ENCODE peak calls at places on chromosomes 5 and 9, in six cellular contexts. One of them, this sample, is unnamed.
A peak's percentile ranks its signal among the peaks of the same experiment; 100 is the strongest.

GRCh38 chr5:144205141-144205551 is 34.5 kb downstream of the KCTD16 start:
- DNase-seq in IMR-90: peak; percentile 50
- DNase-seq in neuronal stem cell: no peak
- DNase-seq in H9: peak; percentile 70
- DNase-seq in H1: no peak
- DNase-seq in trophoblast cell: no peak
- DNase-seq in this sample: peak; percentile 49

GRCh38 chr5:601771-602465 is 10.2 kb upstream of the CEP72 start:
- DNase-seq in IMR-90: no peak
- DNase-seq in neuronal stem cell: no peak
- DNase-seq in H9: no peak
- DNase-seq in H1: no peak
- DNase-seq in trophoblast cell: no peak
- DNase-seq in this sample: no peak

GRCh38 chr5:34552129-34552528 is 104.0 kb upstream of the RAI14 start:
- DNase-seq in IMR-90: peak; percentile 45
- DNase-seq in neuronal stem cell: no peak
- DNase-seq in H9: peak; percentile 17
- DNase-seq in H1: no peak
- DNase-seq in trophoblast cell: no peak
- DNase-seq in this sample: no peak

GRCh38 chr5:76542887-76543690 is 80.1 kb downstream of the F2RL2 start:
- DNase-seq in IMR-90: peak; percentile 18
- DNase-seq in neuronal stem cell: no peak
- DNase-seq in H9: no peak
- DNase-seq in H1: no peak
- DNase-seq in trophoblast cell: peak; percentile 51
- DNase-seq in this sample: peak; percentile 28

GRCh38 chr5:7473668-7474215 is 77.8 kb downstream of the ADCY2 start:
- DNase-seq in IMR-90: no peak
- DNase-seq in neuronal stem cell: no peak
- DNase-seq in H9: peak; percentile 64
- DNase-seq in H1: peak; percentile 29
- DNase-seq in trophoblast cell: peak; percentile 64
- DNase-seq in this sample: no peak

GRCh38 chr9:76371901-76372300 is 22.3 kb downstream of the RFK start:
- DNase-seq in IMR-90: peak; percentile 65
- DNase-seq in neuronal stem cell: no peak
- DNase-seq in H9: no peak
- DNase-seq in H1: no peak
- DNase-seq in trophoblast cell: no peak
- DNase-seq in this sample: peak; percentile 54

GRCh38 chr5:172699999-172700685 is 59.1 kb downstream of the NEURL1B start:
- DNase-seq in IMR-90: no peak
- DNase-seq in neuronal stem cell: no peak
- DNase-seq in H9: peak; percentile 83
- DNase-seq in H1: no peak
- DNase-seq in trophoblast cell: no peak
- DNase-seq in this sample: no peak

GRCh38 chr5:84274585-84275468 is 109.9 kb downstream of the EDIL3 start:
- DNase-seq in IMR-90: peak; percentile 28
- DNase-seq in neuronal stem cell: peak; percentile 4
- DNase-seq in H9: no peak
- DNase-seq in H1: no peak
- DNase-seq in trophoblast cell: no peak
- DNase-seq in this sample: peak; percentile 39

GRCh38 chr9:137130176-137130755 is 8.7 kb upstream of the GRIN1 start:
- DNase-seq in IMR-90: no peak
- DNase-seq in neuronal stem cell: no peak
- DNase-seq in H9: peak; percentile 34
- DNase-seq in H1: no peak
- DNase-seq in trophoblast cell: no peak
- DNase-seq in this sample: peak; percentile 18

GRCh38 chr9:119268985-119269384 is 100.2 kb downstream of the BRINP1 start:
- DNase-seq in IMR-90: no peak
- DNase-seq in neuronal stem cell: no peak
- DNase-seq in H9: no peak
- DNase-seq in H1: no peak
- DNase-seq in trophoblast cell: no peak
- DNase-seq in this sample: no peak

GRCh38 chr9:36597412-36598178 is 24.9 kb downstream of the MELK start:
- DNase-seq in IMR-90: peak; percentile 70
- DNase-seq in neuronal stem cell: no peak
- DNase-seq in H9: no peak
- DNase-seq in H1: no peak
- DNase-seq in trophoblast cell: no peak
- DNase-seq in this sample: peak; percentile 77

GRCh38 chr9:127937383-127938297 is at the start of gene DPM2:
- DNase-seq in IMR-90: peak; percentile 81
- DNase-seq in neuronal stem cell: peak; percentile 72
- DNase-seq in H9: peak; percentile 93
- DNase-seq in H1: no peak
- DNase-seq in trophoblast cell: peak; percentile 88
- DNase-seq in this sample: peak; percentile 86

GRCh38 chr5:164012376-164012775 is 507.0 kb downstream of the MAT2B start:
- DNase-seq in IMR-90: peak; percentile 18
- DNase-seq in neuronal stem cell: no peak
- DNase-seq in H9: no peak
- DNase-seq in H1: no peak
- DNase-seq in trophoblast cell: no peak
- DNase-seq in this sample: peak; percentile 17

GRCh38 chr9:136848393-136849037 is 694 bp upstream of the PHPT1 start:
- DNase-seq in IMR-90: no peak
- DNase-seq in neuronal stem cell: peak; percentile 27
- DNase-seq in H9: no peak
- DNase-seq in H1: no peak
- DNase-seq in trophoblast cell: peak; percentile 30
- DNase-seq in this sample: no peak

GRCh38 chr9:113593682-113594281 is 130.3 kb downstream of the RGS3 start:
- DNase-seq in IMR-90: peak; percentile 98
- DNase-seq in neuronal stem cell: peak; percentile 98
- DNase-seq in H9: peak; percentile 99
- DNase-seq in H1: peak; percentile 94
- DNase-seq in trophoblast cell: peak; percentile 84
- DNase-seq in this sample: peak; percentile 100

GRCh38 chr5:74186351-74187315 is 453.9 kb downstream of the ENC1 start:
- DNase-seq in IMR-90: peak; percentile 80
- DNase-seq in neuronal stem cell: no peak
- DNase-seq in H9: no peak
- DNase-seq in H1: no peak
- DNase-seq in trophoblast cell: peak; percentile 51
- DNase-seq in this sample: no peak

GRCh38 chr9:127347831-127348699 is 48.9 kb upstream of the SLC2A8 start:
- DNase-seq in IMR-90: peak; percentile 75
- DNase-seq in neuronal stem cell: no peak
- DNase-seq in H9: no peak
- DNase-seq in H1: no peak
- DNase-seq in trophoblast cell: peak; percentile 33
- DNase-seq in this sample: peak; percentile 47

GRCh38 chr5:109706065-109706464 is 16.3 kb downstream of the MAN2A1 start:
- DNase-seq in IMR-90: no peak
- DNase-seq in neuronal stem cell: no peak
- DNase-seq in H9: no peak
- DNase-seq in H1: no peak
- DNase-seq in trophoblast cell: no peak
- DNase-seq in this sample: no peak

GRCh38 chr9:78592866-78593265 is 295.9 kb downstream of the PSAT1 start:
- DNase-seq in IMR-90: peak; percentile 78
- DNase-seq in neuronal stem cell: no peak
- DNase-seq in H9: no peak
- DNase-seq in H1: no peak
- DNase-seq in trophoblast cell: no peak
- DNase-seq in this sample: no peak

GRCh38 chr5:428219-428618 is 14.8 kb upstream of the EXOC3 start:
- DNase-seq in IMR-90: no peak
- DNase-seq in neuronal stem cell: no peak
- DNase-seq in H9: no peak
- DNase-seq in H1: no peak
- DNase-seq in trophoblast cell: no peak
- DNase-seq in this sample: no peak

GRCh38 chr5:146344155-146345118 is 5.8 kb downstream of the POU4F3 start:
- DNase-seq in IMR-90: no peak
- DNase-seq in neuronal stem cell: peak; percentile 77
- DNase-seq in H9: peak; percentile 95
- DNase-seq in H1: peak; percentile 73
- DNase-seq in trophoblast cell: peak; percentile 25
- DNase-seq in this sample: no peak

GRCh38 chr5:146342882-146343865 is 4.5 kb downstream of the POU4F3 start:
- DNase-seq in IMR-90: no peak
- DNase-seq in neuronal stem cell: no peak
- DNase-seq in H9: peak; percentile 68
- DNase-seq in H1: no peak
- DNase-seq in trophoblast cell: no peak
- DNase-seq in this sample: no peak

GRCh38 chr5:146345578-146346366 is 7.1 kb downstream of the POU4F3 start:
- DNase-seq in IMR-90: no peak
- DNase-seq in neuronal stem cell: no peak
- DNase-seq in H9: peak; percentile 72
- DNase-seq in H1: no peak
- DNase-seq in trophoblast cell: no peak
- DNase-seq in this sample: no peak

GRCh38 chr5:146342519-146342881 is 3.9 kb downstream of the POU4F3 start:
- DNase-seq in IMR-90: no peak
- DNase-seq in neuronal stem cell: no peak
- DNase-seq in H9: no peak
- DNase-seq in H1: no peak
- DNase-seq in trophoblast cell: no peak
- DNase-seq in this sample: no peak

DNA sequence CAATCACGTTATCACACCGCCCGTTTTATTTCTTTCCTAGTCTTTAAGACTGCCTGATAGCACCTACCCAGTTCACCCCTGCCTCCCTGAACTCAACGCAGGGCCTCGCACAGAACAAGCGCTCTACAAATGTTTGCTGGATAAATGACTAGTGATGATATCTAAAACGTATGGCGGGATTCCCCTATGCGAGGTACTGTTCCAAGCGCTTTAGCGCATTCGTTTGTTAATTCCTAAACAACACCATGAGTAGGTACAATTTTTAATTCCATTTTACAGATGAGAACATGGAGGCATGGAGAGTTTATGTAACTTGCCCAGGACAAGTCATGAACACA is 6.6 kb downstream of the POU4F3 start:
- DNase-seq in IMR-90: no peak
- DNase-seq in neuronal stem cell: no peak
- DNase-seq in H9: no peak
- DNase-seq in H1: no peak
- DNase-seq in trophoblast cell: no peak
- DNase-seq in this sample: no peak
- H3K14ac ChIP-seq in IMR-90: no peak overlapping the region
- H3K14ac ChIP-seq in neuronal stem cell: no peak overlapping the region
- H3K14ac ChIP-seq in H9: no peak overlapping the region
- H3K14ac ChIP-seq in H1: no peak overlapping the region
- H3K14ac ChIP-seq in trophoblast cell: no peak overlapping the region
- H3K14ac ChIP-seq in this sample: no peak overlapping the region

GRCh38 chr9:102892025-102892424 is 103.1 kb upstream of the CYLC2 start:
- DNase-seq in IMR-90: no peak
- DNase-seq in neuronal stem cell: no peak
- DNase-seq in H9: no peak
- DNase-seq in H1: no peak
- DNase-seq in trophoblast cell: no peak
- DNase-seq in this sample: no peak
- H4K8ac ChIP-seq in IMR-90: no peak overlapping the region
- H4K8ac ChIP-seq in neuronal stem cell: no peak overlapping the region
- H4K8ac ChIP-seq in H9: no peak overlapping the region
- H4K8ac ChIP-seq in H1: no peak overlapping the region
- H4K8ac ChIP-seq in trophoblast cell: no peak overlapping the region
- H4K8ac ChIP-seq in this sample: no peak overlapping the region

GRCh38 chr5:38431242-38431853 is 125.1 kb downstream of the LIFR start:
- DNase-seq in IMR-90: no peak
- DNase-seq in neuronal stem cell: no peak
- DNase-seq in H9: no peak
- DNase-seq in H1: no peak
- DNase-seq in trophoblast cell: no peak
- DNase-seq in this sample: no peak
- H3K14ac ChIP-seq in IMR-90: no peak overlapping the region
- H3K14ac ChIP-seq in neuronal stem cell: no peak overlapping the region
- H3K14ac ChIP-seq in H9: no peak overlapping the region
- H3K14ac ChIP-seq in H1: no peak overlapping the region
- H3K14ac ChIP-seq in trophoblast cell: no peak overlapping the region
- H3K14ac ChIP-seq in this sample: no peak overlapping the region

GRCh38 chr5:179550511-179551342 is at the start of gene RUFY1:
- DNase-seq in IMR-90: peak; percentile 74
- DNase-seq in neuronal stem cell: peak; percentile 69
- DNase-seq in H9: peak; percentile 80
- DNase-seq in H1: no peak
- DNase-seq in trophoblast cell: peak; percentile 59
- DNase-seq in this sample: peak; percentile 70
- H4K8ac ChIP-seq in IMR-90: peak within 1 kb of the TSS; percentile 81
- H4K8ac ChIP-seq in neuronal stem cell: no peak within 1 kb of the TSS
- H4K8ac ChIP-seq in H9: peak within 1 kb of the TSS; percentile 55
- H4K8ac ChIP-seq in H1: peak within 1 kb of the TSS; percentile 97
- H4K8ac ChIP-seq in trophoblast cell: peak within 1 kb of the TSS; percentile 98
- H4K8ac ChIP-seq in this sample: peak within 1 kb of the TSS; percentile 96

GRCh38 chr5:147854894-147855773 is 23.4 kb upstream of the SCGB3A2 start:
- DNase-seq in IMR-90: no peak
- DNase-seq in neuronal stem cell: no peak
- DNase-seq in H9: no peak
- DNase-seq in H1: no peak
- DNase-seq in trophoblast cell: no peak
- DNase-seq in this sample: no peak

GRCh38 chr5:147852365-147852764 is 20.9 kb upstream of the SPINK1 start:
- DNase-seq in IMR-90: no peak
- DNase-seq in neuronal stem cell: no peak
- DNase-seq in H9: no peak
- DNase-seq in H1: no peak
- DNase-seq in trophoblast cell: no peak
- DNase-seq in this sample: no peak

GRCh38 chr5:147851578-147851977 is 20.1 kb upstream of the SPINK1 start:
- DNase-seq in IMR-90: no peak
- DNase-seq in neuronal stem cell: no peak
- DNase-seq in H9: no peak
- DNase-seq in H1: no peak
- DNase-seq in trophoblast cell: no peak
- DNase-seq in this sample: no peak

GRCh38 chr5:147854331-147854730 is 22.9 kb upstream of the SPINK1 start:
- DNase-seq in IMR-90: no peak
- DNase-seq in neuronal stem cell: no peak
- DNase-seq in H9: no peak
- DNase-seq in H1: no peak
- DNase-seq in trophoblast cell: no peak
- DNase-seq in this sample: no peak

DNA sequence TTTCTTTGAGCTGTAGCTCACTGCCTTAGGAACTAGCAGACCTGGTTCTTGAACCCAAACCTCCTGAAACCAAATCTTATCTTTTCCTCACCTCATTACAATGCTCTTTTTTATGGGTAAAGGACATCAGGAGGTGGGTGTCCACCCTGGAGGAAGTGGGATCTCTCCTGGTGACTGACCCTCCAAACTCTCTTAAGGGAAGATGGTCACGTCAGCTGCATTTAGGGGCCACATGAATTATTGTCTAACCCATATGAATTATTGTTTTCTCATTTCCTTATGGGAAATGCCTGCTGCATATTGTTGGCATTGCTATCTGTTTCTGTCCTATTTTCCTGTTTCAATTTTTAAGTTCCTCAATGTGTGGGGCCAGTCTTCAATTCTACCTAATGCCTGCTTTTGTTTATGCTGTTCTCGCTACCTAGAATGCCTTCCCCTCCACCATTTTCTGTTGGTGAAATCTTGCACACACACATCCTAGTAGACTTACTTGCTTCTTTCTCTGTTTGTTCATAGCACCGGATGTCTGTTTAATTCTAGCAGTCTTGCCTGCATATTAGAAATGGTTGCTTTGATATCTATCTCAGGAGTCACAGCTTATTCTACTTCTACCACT is 22.0 kb upstream of the SPINK1 start:
- DNase-seq in IMR-90: no peak
- DNase-seq in neuronal stem cell: no peak
- DNase-seq in H9: no peak
- DNase-seq in H1: no peak
- DNase-seq in trophoblast cell: no peak
- DNase-seq in this sample: no peak
- H3K14ac ChIP-seq in IMR-90: no peak overlapping the region
- H3K14ac ChIP-seq in neuronal stem cell: no peak overlapping the region
- H3K14ac ChIP-seq in H9: no peak overlapping the region
- H3K14ac ChIP-seq in H1: no peak overlapping the region
- H3K14ac ChIP-seq in trophoblast cell: no peak overlapping the region
- H3K14ac ChIP-seq in this sample: no peak overlapping the region